ENCODE peak calls at places on chromosome 12, in five cellular contexts. U is SK-N-SH, W is GM12878, L is K562, V is HepG2. B is an unnamed sample.
A peak's percentile ranks its signal among the peaks of the same experiment; 100 is the strongest.

GRCh38 chr12:13610280-13610679 is 371.1 kb downstream of the GRIN2B start:
- DNase-seq in L (no peak), U (no peak), V (no peak), W (no peak), B (no peak)

GRCh38 chr12:101929365-101930041 is 52.1 kb downstream of the DRAM1 start:
- DNase-seq in V (no peak), W (peak; percentile 82), U (no peak), L (no peak), B (no peak)

GRCh38 chr12:125262866-125263265 is 197.6 kb downstream of the AACS start:
- DNase-seq in U (no peak), W (no peak), L (no peak), V (no peak), B (no peak)

GRCh38 chr12:117025481-117026151 is 73.6 kb downstream of the TESC start:
- DNase-seq in L (peak; percentile 81), U (peak; percentile 87), W (no peak), V (peak; percentile 68), B (peak; percentile 61)

GRCh38 chr12:102195826-102196225 is 1.8 kb downstream of the PMCH start:
- DNase-seq in V (no peak), W (no peak), L (no peak), U (no peak), B (no peak)

GRCh38 chr12:113040722-113041168 is 15.8 kb upstream of the DTX1 start:
- DNase-seq in W (no peak), L (no peak), V (peak; percentile 32), U (no peak), B (peak; percentile 43)

GRCh38 chr12:89918172-89918880 is 209.7 kb upstream of the ATP2B1 start:
- DNase-seq in U (no peak), V (no peak), L (no peak), W (no peak), B (no peak)

GRCh38 chr12:107347261-107347660 is 253.9 kb upstream of the CRY1 start:
- DNase-seq in V (no peak), W (no peak), U (no peak), L (no peak), B (no peak)

GRCh38 chr12:124761876-124762275 is 101.8 kb downstream of the SCARB1 start:
- DNase-seq in U (peak; percentile 66), L (no peak), V (no peak), W (no peak), B (no peak)

GRCh38 chr12:92226961-92227360 is 81.3 kb upstream of the BTG1 start:
- DNase-seq in W (no peak), V (no peak), U (no peak), L (no peak), B (no peak)

GRCh38 chr12:24838531-24838950 is 110.4 kb downstream of the BCAT1 start:
- DNase-seq in W (peak; percentile 84), V (no peak), L (no peak), U (peak; percentile 42), B (peak; percentile 87)

GRCh38 chr12:91811481-91812287 is 334.0 kb downstream of the BTG1 start:
- DNase-seq in U (peak; percentile 22), W (peak; percentile 40), L (peak; percentile 54), V (peak; percentile 42), B (peak; percentile 72)

GRCh38 chr12:46303039-46303666 is 34.3 kb upstream of the SLC38A1 start:
- DNase-seq in W (peak; percentile 2), L (peak; percentile 74), V (peak; percentile 27), U (peak; percentile 54), B (peak; percentile 33)

GRCh38 chr12:107102294-107102693 is 8.9 kb upstream of the CRY1 start:
- DNase-seq in L (no peak), U (no peak), V (no peak), W (no peak), B (no peak)

GRCh38 chr12:64088431-64089349 is 133.4 kb downstream of the KICS2 start:
- DNase-seq in U (peak; percentile 37), L (no peak), W (no peak), V (peak; percentile 39), B (peak; percentile 97)

GRCh38 chr12:55727643-55728184 is 1.1 kb downstream of the CD63 start:
- DNase-seq in U (peak; percentile 76), W (no peak), V (no peak), L (peak; percentile 53), B (peak; percentile 61)

GRCh38 chr12:42492267-42492666 is 97.3 kb downstream of the PRICKLE1 start:
- DNase-seq in W (no peak), L (no peak), U (no peak), V (no peak), B (no peak)

GRCh38 chr12:113896841-113897240 is 69.3 kb downstream of the RBM19 start:
- DNase-seq in U (no peak), W (no peak), L (no peak), V (no peak), B (no peak)

GRCh38 chr12:55693323-55694187 is 14.1 kb downstream of the ITGA7 start:
- DNase-seq in U (no peak), W (no peak), L (no peak), V (no peak), B (no peak)

GRCh38 chr12:93183940-93184663 is 193.6 kb upstream of the NUDT4 start:
- DNase-seq in W (peak; percentile 73), U (peak; percentile 10), V (no peak), L (no peak), B (no peak)

GRCh38 chr12:3632256-3633240 is 120.4 kb downstream of the CRACR2A start:
- DNase-seq in U (no peak), L (no peak), V (no peak), W (no peak), B (no peak)

GRCh38 chr12:108129017-108129812 is at the start of gene WSCD2:
- DNase-seq in W (no peak), L (peak; percentile 52), V (peak; percentile 9), U (peak; percentile 90), B (no peak)

GRCh38 chr12:6038160-6038559 is 86.3 kb downstream of the VWF start:
- DNase-seq in L (peak; percentile 74), V (peak; percentile 83), U (peak; percentile 60), W (no peak), B (peak; percentile 76)

GRCh38 chr12:66066071-66066928 is 64.2 kb downstream of the LLPH start:
- DNase-seq in L (no peak), V (peak; percentile 78), W (peak; percentile 75), U (no peak), B (peak; percentile 76)

GRCh38 chr12:102765736-102766135 is 151.3 kb downstream of the PAH start:
- DNase-seq in L (no peak), W (no peak), U (no peak), V (no peak), B (no peak)

GRCh38 chr12:124341645-124342069 is 46.8 kb downstream of the RFLNA start:
- DNase-seq in L (no peak), U (no peak), W (no peak), V (no peak), B (no peak)

GRCh38 chr12:43835264-43835655 is 621 bp upstream of the TMEM117 start:
- DNase-seq in U (no peak), L (no peak), V (no peak), W (no peak), B (peak; percentile 4)

GRCh38 chr12:106238146-106238545 is 9.7 kb downstream of the CKAP4 start:
- DNase-seq in U (no peak), W (no peak), V (no peak), L (no peak), B (no peak)

GRCh38 chr12:58285551-58285950 is 344.2 kb downstream of the ATP23 start:
- DNase-seq in U (no peak), W (no peak), L (no peak), V (no peak), B (no peak)

GRCh38 chr12:27142102-27142721 is 59.8 kb upstream of the C12orf71 start:
- DNase-seq in U (peak; percentile 58), L (peak; percentile 54), W (no peak), V (peak; percentile 53), B (peak; percentile 84)

GRCh38 chr12:116534341-116535121 is 24.6 kb upstream of the MAP1LC3B2 start:
- DNase-seq in W (no peak), L (peak; percentile 36), U (peak; percentile 51), V (no peak), B (peak; percentile 34)

GRCh38 chr12:76399040-76399439 is 50.8 kb upstream of the BBS10 start:
- DNase-seq in V (no peak), L (no peak), U (no peak), W (no peak), B (no peak)

GRCh38 chr12:54052745-54053624 is 650 bp upstream of the HOXC4 start:
- DNase-seq in L (no peak), V (no peak), W (peak; percentile 68), U (peak; percentile 84), B (no peak)
- TF ChIP-seq RAD21 in L (no peak), V (no peak), W (no peak), U (no peak), B (no peak)

DNA sequence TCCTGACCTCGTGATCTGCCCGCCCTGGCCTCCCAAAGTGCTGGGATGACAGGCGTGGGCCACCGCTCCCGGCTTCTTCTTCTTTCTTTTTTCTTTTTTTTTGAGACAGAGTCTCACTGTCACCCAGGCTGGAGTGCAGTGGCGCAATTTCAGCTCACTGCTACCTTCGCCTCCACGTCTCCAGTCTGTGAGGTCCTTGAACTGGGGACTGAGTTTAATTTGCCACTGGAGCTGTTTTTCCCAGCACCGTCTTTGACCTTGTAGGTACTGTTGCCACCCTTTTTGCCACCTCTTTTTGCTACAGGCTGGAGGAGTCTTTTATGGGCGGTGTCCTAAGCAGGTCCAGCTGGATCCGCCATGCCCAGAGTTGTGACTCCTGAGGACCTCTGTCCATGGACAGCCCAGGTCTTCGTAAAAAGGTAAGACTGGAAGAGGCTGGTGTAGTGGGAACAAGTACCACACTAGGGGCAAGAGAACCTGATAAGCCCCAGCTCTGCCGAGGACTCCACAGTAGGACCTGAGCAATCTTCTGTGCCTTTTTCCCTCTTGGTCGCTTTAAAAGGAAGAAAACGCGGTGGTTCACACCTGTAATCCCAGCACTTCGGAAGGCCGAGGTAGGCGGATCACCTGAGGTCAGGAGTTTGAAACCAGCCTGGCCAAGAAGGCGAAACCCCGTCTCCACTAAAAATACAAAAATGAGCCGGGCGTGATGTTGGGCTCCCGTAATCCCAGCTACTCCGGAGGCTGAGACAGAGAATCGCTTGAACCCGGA is 976 bp downstream of the RNU4-2 start:
- DNase-seq in W (no peak), V (peak; percentile 35), L (peak; percentile 29), U (no peak), B (no peak)
- TF ChIP-seq SMC3 in W (no peak), V (no peak), L (no peak), U (no peak), B (no peak)

DNA sequence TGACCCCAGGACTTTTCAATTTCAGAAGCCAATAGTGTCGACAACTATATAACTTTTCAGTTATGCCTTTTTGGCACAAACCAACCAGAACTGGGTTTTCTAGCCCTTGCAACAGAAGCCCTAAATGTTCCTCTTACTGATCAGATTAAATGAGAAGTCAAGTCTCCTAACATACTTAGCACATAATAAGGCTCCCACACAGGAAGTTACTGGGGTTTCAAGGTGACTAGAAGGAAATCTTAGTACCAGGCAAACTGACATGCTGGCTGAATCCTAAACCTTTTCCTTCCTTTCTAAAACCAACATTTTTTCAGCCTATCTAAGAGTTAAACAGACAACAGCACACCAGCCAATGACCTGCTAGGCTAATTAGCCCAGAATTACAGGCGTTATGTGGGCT is 755.5 kb downstream of the MED13L start:
- DNase-seq in U (no peak), W (peak; percentile 30), V (no peak), L (no peak), B (no peak)
- H3K9ac ChIP-seq in U (no peak overlapping the region), W (no peak overlapping the region), V (no peak overlapping the region), L (no peak overlapping the region), B (no peak overlapping the region)

GRCh38 chr12:690466-690865 is 27.2 kb upstream of the NINJ2 start:
- DNase-seq in L (no peak), W (no peak), U (no peak), V (no peak), B (no peak)

GRCh38 chr12:684416-684815 is 21.2 kb upstream of the NINJ2 start:
- DNase-seq in U (no peak), W (no peak), L (no peak), V (no peak), B (no peak)

GRCh38 chr12:681857-682256 is 18.6 kb upstream of the NINJ2 start:
- DNase-seq in U (no peak), L (no peak), W (no peak), V (no peak), B (no peak)

GRCh38 chr12:685388-685787 is 22.1 kb upstream of the NINJ2 start:
- DNase-seq in W (peak; percentile 88), U (no peak), L (no peak), V (no peak), B (peak; percentile 28)
- TF ChIP-seq RAD21 in W (no peak), U (no peak), L (no peak), V (no peak), B (no peak)